ENCODE peak calls at places on chromosome 1, in eight cellular contexts. C, G, M, W, Y, F, Q and V are unnamed samples.

GRCh38 chr1:165144757-165145397 is 211.6 kb downstream of the LMX1A start:
- ATAC-seq in Q (peak; percentile 59), Y (peak; percentile 80), W (peak; percentile 55), F (peak; percentile 94), M (peak; percentile 78), C (no peak), G (no peak), V (no peak)

GRCh38 chr1:162772571-162773154 is 17.8 kb upstream of the HSD17B7 start:
- ATAC-seq in G (no peak), M (no peak), W (no peak), F (no peak), Y (no peak), Q (no peak), C (no peak), V (no peak)

GRCh38 chr1:30779294-30780071 is 21.9 kb upstream of the LAPTM5 start:
- ATAC-seq in W (peak; percentile 72), F (peak; percentile 83), M (peak; percentile 83), G (peak; percentile 81), Q (peak; percentile 83), C (peak; percentile 89), Y (peak; percentile 70), V (peak; percentile 83)

GRCh38 chr1:213381572-213382084 is 330.6 kb downstream of the RPS6KC1 start:
- ATAC-seq in Q (peak; percentile 56), M (no peak), C (no peak), W (peak; percentile 81), Y (no peak), G (no peak), F (peak; percentile 50), V (no peak)

GRCh38 chr1:15154480-15155036 is 1.0 kb downstream of the TMEM51 start:
- ATAC-seq in G (no peak), C (no peak), W (no peak), Q (peak; percentile 7), M (no peak), F (no peak), Y (peak; percentile 18), V (no peak)

GRCh38 chr1:85297538-85297854 is 21.1 kb upstream of the BCL10 start:
- ATAC-seq in G (no peak), M (no peak), F (no peak), Y (no peak), Q (no peak), C (no peak), W (no peak), V (no peak)

GRCh38 chr1:225888898-225889690 is at the start of gene LEFTY1:
- ATAC-seq in F (no peak), Q (peak; percentile 54), G (no peak), W (peak; percentile 36), C (no peak), M (peak; percentile 29), Y (peak; percentile 13), V (peak; percentile 27)

GRCh38 chr1:119948342-119949214 is 52.3 kb upstream of the ADAM30 start:
- ATAC-seq in W (peak; percentile 90), G (peak; percentile 54), Q (peak; percentile 91), F (peak; percentile 96), Y (peak; percentile 70), M (peak; percentile 84), C (peak; percentile 56), V (peak; percentile 70)

GRCh38 chr1:22915816-22916468 is 56.7 kb downstream of the LACTBL1 start:
- ATAC-seq in F (no peak), M (no peak), Q (peak; percentile 8), W (no peak), Y (no peak), G (no peak), C (no peak), V (no peak)

GRCh38 chr1:102434421-102434820 is 437.7 kb upstream of the OLFM3 start:
- ATAC-seq in W (no peak), F (no peak), M (no peak), Q (no peak), C (no peak), Y (no peak), G (no peak), V (no peak)

GRCh38 chr1:231971397-231972233 is 345.0 kb downstream of the DISC1 start:
- ATAC-seq in Q (no peak), M (peak; percentile 60), W (peak; percentile 27), Y (peak; percentile 37), C (no peak), G (no peak), F (no peak), V (no peak)

GRCh38 chr1:209611771-209612570 is 28.5 kb downstream of the CAMK1G start:
- ATAC-seq in C (no peak), Y (no peak), F (no peak), W (no peak), Q (peak; percentile 18), G (no peak), M (peak; percentile 15), V (peak; percentile 52)

GRCh38 chr1:153956997-153957715 is 1.3 kb downstream of the CRTC2 start:
- ATAC-seq in W (no peak), G (no peak), F (no peak), M (no peak), Q (no peak), Y (no peak), C (no peak), V (no peak)

GRCh38 chr1:23911924-23912323 is 1.2 kb downstream of the CNR2 start:
- ATAC-seq in C (no peak), G (no peak), Q (no peak), M (no peak), Y (no peak), F (no peak), W (no peak), V (no peak)

GRCh38 chr1:188240772-188241406 is 1412.1 kb downstream of the PLA2G4A start:
- ATAC-seq in C (no peak), Y (no peak), G (no peak), Q (no peak), W (no peak), F (no peak), M (no peak), V (no peak)

GRCh38 chr1:4601986-4602385 is 52.4 kb upstream of the AJAP1 start:
- ATAC-seq in C (no peak), W (no peak), G (no peak), M (no peak), Q (no peak), F (no peak), Y (no peak), V (no peak)

GRCh38 chr1:61226791-61227567 is 144.6 kb downstream of the NFIA start:
- ATAC-seq in Y (peak; percentile 67), G (no peak), Q (peak; percentile 62), F (no peak), M (peak; percentile 19), C (no peak), W (peak; percentile 27), V (no peak)

GRCh38 chr1:31905093-31905509 is 33.1 kb downstream of the PTP4A2 start:
- ATAC-seq in G (peak; percentile 18), Q (peak; percentile 20), M (peak; percentile 5), F (no peak), C (no peak), W (no peak), Y (no peak), V (no peak)

GRCh38 chr1:209641216-209642181 is 10.7 kb downstream of the LAMB3 start:
- ATAC-seq in W (peak; percentile 88), C (no peak), Q (no peak), Y (no peak), F (no peak), G (no peak), M (peak; percentile 87), V (no peak)